ENCODE peak calls at places on chromosomes 6 and 20, in seven cellular contexts. R, D, C, O, F, K and N are unnamed samples.

GRCh38 chr20:58553841-58554240 is 38.6 kb upstream of the APCDD1L start:
- DNase-seq in R (no peak), D (no peak), C (no peak), O (no peak), F (peak), K (no peak), N (peak)

GRCh38 chr6:3456794-3457709 is at the start of gene SLC22A23:
- DNase-seq in R (peak), D (peak), C (peak), O (no peak), F (peak), K (peak), N (no peak)

GRCh38 chr6:140403020-140403419 is 1028.6 kb upstream of the CITED2 start:
- DNase-seq in R (no peak), D (no peak), C (no peak), O (no peak), F (no peak), K (no peak), N (no peak)

GRCh38 chr20:58647814-58648501 is 3.1 kb upstream of the STX16 start:
- DNase-seq in R (no peak), D (no peak), C (no peak), O (no peak), F (no peak), K (no peak), N (peak)

GRCh38 chr6:37679539-37680476 is 17.9 kb downstream of the MDGA1 start:
- DNase-seq in R (peak), D (no peak), C (no peak), O (no peak), F (no peak), K (no peak), N (no peak)

GRCh38 chr6:136656121-136656520 is 105.9 kb upstream of the MAP7 start:
- DNase-seq in R (no peak), D (no peak), C (no peak), O (no peak), F (no peak), K (no peak), N (no peak)

GRCh38 chr6:3496395-3496794 is 39.5 kb upstream of the SLC22A23 start:
- DNase-seq in R (no peak), D (no peak), C (no peak), O (no peak), F (no peak), K (no peak), N (no peak)

GRCh38 chr6:55445648-55446204 is 118.5 kb downstream of the GFRAL start:
- DNase-seq in R (peak), D (peak), C (peak), O (peak), F (no peak), K (no peak), N (peak)

GRCh38 chr6:29811377-29811776 is 16.2 kb upstream of the HLA-G start:
- DNase-seq in R (no peak), D (no peak), C (no peak), O (no peak), F (no peak), K (no peak), N (no peak)

GRCh38 chr20:46367234-46367633 is 39.2 kb downstream of the ELMO2 start:
- DNase-seq in R (no peak), D (no peak), C (no peak), O (no peak), F (no peak), K (no peak), N (no peak)

GRCh38 chr20:43459022-43459942 is 1.6 kb downstream of the SRSF6 start:
- DNase-seq in R (peak), D (peak), C (peak), O (peak), F (no peak), K (no peak), N (peak)

GRCh38 chr20:13276945-13277582 is 56.0 kb downstream of the ISM1 start:
- DNase-seq in R (peak), D (no peak), C (no peak), O (no peak), F (no peak), K (no peak), N (no peak)

GRCh38 chr20:51446656-51447055 is 95.9 kb downstream of the NFATC2 start:
- DNase-seq in R (peak), D (peak), C (no peak), O (peak), F (no peak), K (no peak), N (peak)

GRCh38 chr6:78629154-78629721 is 238.1 kb upstream of the IRAK1BP1 start:
- DNase-seq in R (peak), D (peak), C (no peak), O (peak), F (peak), K (no peak), N (peak)

GRCh38 chr6:153145591-153145990 is 14.5 kb upstream of the RGS17 start:
- DNase-seq in R (peak), D (no peak), C (no peak), O (no peak), F (peak), K (no peak), N (no peak)

GRCh38 chr20:20692587-20692986 is 19.9 kb downstream of the RALGAPA2 start:
- DNase-seq in R (no peak), D (no peak), C (no peak), O (no peak), F (no peak), K (no peak), N (no peak)

GRCh38 chr20:31819083-31819784 is at the start of gene MYLK2:
- DNase-seq in R (no peak), D (no peak), C (no peak), O (no peak), F (no peak), K (no peak), N (no peak)

GRCh38 chr6:43738877-43739641 is 31.0 kb upstream of the VEGFA start:
- DNase-seq in R (no peak), D (no peak), C (no peak), O (no peak), F (peak), K (no peak), N (no peak)

GRCh38 chr6:30847971-30848441 is 36.3 kb upstream of the DDR1 start:
- DNase-seq in R (peak), D (peak), C (no peak), O (no peak), F (peak), K (no peak), N (no peak)

GRCh38 chr6:29981211-29981812 is 39.0 kb downstream of the HLA-A start:
- DNase-seq in R (no peak), D (no peak), C (no peak), O (no peak), F (no peak), K (no peak), N (no peak)

GRCh38 chr6:13600036-13600435 is 15.1 kb upstream of the NOL7 start:
- DNase-seq in R (no peak), D (peak), C (no peak), O (peak), F (no peak), K (no peak), N (no peak)

GRCh38 chr6:22295145-22295544 is 1.7 kb downstream of the PRL start:
- DNase-seq in R (no peak), D (no peak), C (no peak), O (no peak), F (no peak), K (no peak), N (no peak)

GRCh38 chr6:37171141-37171969 is 1.4 kb downstream of the PIM1 start:
- DNase-seq in R (peak), D (peak), C (peak), O (peak), F (peak), K (no peak), N (peak)

GRCh38 chr6:53938810-53939209 is 144.0 kb downstream of the LRRC1 start:
- DNase-seq in R (no peak), D (no peak), C (no peak), O (no peak), F (no peak), K (no peak), N (peak)

GRCh38 chr6:133964052-133964451 is 11.0 kb downstream of the TBPL1 start:
- DNase-seq in R (no peak), D (peak), C (no peak), O (peak), F (no peak), K (no peak), N (peak)

GRCh38 chr20:49889943-49890650 is 25.2 kb downstream of the SPATA2 start:
- DNase-seq in R (no peak), D (no peak), C (no peak), O (no peak), F (no peak), K (no peak), N (no peak)

GRCh38 chr6:2641044-2641673 is 109.6 kb downstream of the MYLK4 start:
- DNase-seq in R (no peak), D (no peak), C (no peak), O (no peak), F (no peak), K (no peak), N (no peak)

GRCh38 chr6:76072562-76072961 is at the start of gene IMPG1:
- DNase-seq in R (no peak), D (no peak), C (no peak), O (no peak), F (no peak), K (no peak), N (no peak)

GRCh38 chr6:13924949-13925881 is at the start of gene RNF182:
- DNase-seq in R (peak), D (peak), C (peak), O (peak), F (no peak), K (no peak), N (no peak)

GRCh38 chr6:146041282-146041681 is 12.4 kb downstream of the GRM1 start:
- DNase-seq in R (peak), D (peak), C (no peak), O (peak), F (peak), K (peak), N (no peak)

GRCh38 chr6:144782634-144783033 is 497.5 kb downstream of the UTRN start:
- DNase-seq in R (no peak), D (no peak), C (no peak), O (no peak), F (no peak), K (no peak), N (no peak)

GRCh38 chr6:36970892-36971842 is 14.8 kb downstream of the MTCH1 start:
- DNase-seq in R (no peak), D (no peak), C (no peak), O (no peak), F (no peak), K (no peak), N (no peak)

GRCh38 chr6:107323133-107323785 is 136.1 kb downstream of the PDSS2 start:
- DNase-seq in R (no peak), D (no peak), C (no peak), O (no peak), F (no peak), K (no peak), N (peak)

GRCh38 chr6:53240763-53241162 is 92.1 kb upstream of the GCM1 start:
- DNase-seq in R (no peak), D (no peak), C (no peak), O (no peak), F (no peak), K (no peak), N (no peak)

GRCh38 chr20:42277203-42277602 is 659.0 kb upstream of the CHD6 start:
- DNase-seq in R (no peak), D (no peak), C (no peak), O (no peak), F (no peak), K (no peak), N (no peak)

GRCh38 chr20:4724459-4725262 is 3.0 kb downstream of the PRND start:
- DNase-seq in R (no peak), D (no peak), C (no peak), O (no peak), F (no peak), K (no peak), N (no peak)

GRCh38 chr6:19892250-19892649 is 55.1 kb downstream of the ID4 start:
- DNase-seq in R (peak), D (peak), C (no peak), O (no peak), F (no peak), K (no peak), N (no peak)

GRCh38 chr6:51855310-51856082 is 231.9 kb downstream of the PKHD1 start:
- DNase-seq in R (peak), D (peak), C (peak), O (peak), F (peak), K (peak), N (peak)

GRCh38 chr6:23980965-23981364 is 145.1 kb upstream of the NRSN1 start:
- DNase-seq in R (peak), D (no peak), C (no peak), O (no peak), F (no peak), K (no peak), N (no peak)
- H2BK120ac ChIP-seq in R (no peak), D (no peak), C (no peak), O (no peak), F (no peak), K (no peak), N (no peak)

DNA sequence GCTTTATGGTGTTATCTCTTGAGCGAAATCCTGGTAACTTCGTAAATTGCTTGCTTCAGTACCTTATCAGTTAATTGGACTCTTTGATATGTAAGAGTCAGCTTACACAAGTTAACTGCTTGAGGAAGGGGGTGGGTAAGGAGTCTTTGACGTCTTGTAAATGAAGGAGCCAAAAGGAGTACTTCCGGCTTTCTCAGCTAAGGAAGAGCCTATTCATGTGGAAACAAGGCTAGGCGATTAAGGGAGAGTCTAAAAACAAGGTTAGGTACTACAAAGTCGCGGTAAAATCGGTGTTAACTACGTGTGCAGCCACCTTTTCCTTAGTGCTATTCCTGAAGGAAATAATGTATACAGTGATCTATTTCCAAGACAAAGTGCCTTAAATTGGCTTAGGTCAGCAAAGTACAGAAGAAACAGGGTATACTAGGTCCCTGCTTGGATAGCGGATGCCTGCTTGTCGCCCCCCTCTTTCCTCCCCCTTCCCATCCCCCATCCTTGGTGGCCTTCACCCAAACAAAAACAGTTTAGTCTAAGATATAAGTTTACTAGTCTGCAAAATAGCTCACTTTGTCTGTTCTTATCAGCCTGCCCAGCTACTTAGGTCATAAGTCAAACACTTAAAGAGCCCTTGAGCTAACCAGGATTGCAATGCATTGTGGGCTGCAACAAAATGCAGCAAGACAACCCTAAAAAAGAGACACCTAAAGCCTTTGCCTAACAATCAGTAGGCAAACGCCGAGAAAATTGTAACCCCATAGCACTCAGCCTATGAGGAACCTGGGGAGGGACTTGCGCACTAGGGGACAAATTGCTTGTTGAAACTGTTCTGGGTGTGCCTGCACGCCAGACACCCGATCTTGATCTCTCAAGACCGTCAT is 147.3 kb downstream of the TRIM27 start:
- DNase-seq in R (peak), D (peak), C (no peak), O (no peak), F (peak), K (no peak), N (no peak)
- H2BK120ac ChIP-seq in R (no peak), D (no peak), C (no peak), O (no peak), F (no peak), K (no peak), N (no peak)

GRCh38 chr6:15929685-15930084 is 199.2 kb upstream of the MYLIP start:
- DNase-seq in R (no peak), D (no peak), C (no peak), O (no peak), F (no peak), K (no peak), N (no peak)

GRCh38 chr6:15924893-15925292 is 204.0 kb upstream of the MYLIP start:
- DNase-seq in R (no peak), D (no peak), C (no peak), O (no peak), F (no peak), K (no peak), N (no peak)

GRCh38 chr6:15922510-15923307 is 206.2 kb upstream of the MYLIP start:
- DNase-seq in R (no peak), D (peak), C (no peak), O (peak), F (no peak), K (no peak), N (no peak)

GRCh38 chr6:15926256-15926655 is 202.6 kb upstream of the MYLIP start:
- DNase-seq in R (no peak), D (no peak), C (no peak), O (no peak), F (no peak), K (no peak), N (no peak)

GRCh38 chr6:15927531-15928230 is 201.2 kb upstream of the MYLIP start:
- DNase-seq in R (no peak), D (peak), C (no peak), O (no peak), F (no peak), K (no peak), N (no peak)
- H2BK120ac ChIP-seq in R (no peak), D (no peak), C (no peak), O (no peak), F (no peak), K (no peak), N (no peak)

DNA sequence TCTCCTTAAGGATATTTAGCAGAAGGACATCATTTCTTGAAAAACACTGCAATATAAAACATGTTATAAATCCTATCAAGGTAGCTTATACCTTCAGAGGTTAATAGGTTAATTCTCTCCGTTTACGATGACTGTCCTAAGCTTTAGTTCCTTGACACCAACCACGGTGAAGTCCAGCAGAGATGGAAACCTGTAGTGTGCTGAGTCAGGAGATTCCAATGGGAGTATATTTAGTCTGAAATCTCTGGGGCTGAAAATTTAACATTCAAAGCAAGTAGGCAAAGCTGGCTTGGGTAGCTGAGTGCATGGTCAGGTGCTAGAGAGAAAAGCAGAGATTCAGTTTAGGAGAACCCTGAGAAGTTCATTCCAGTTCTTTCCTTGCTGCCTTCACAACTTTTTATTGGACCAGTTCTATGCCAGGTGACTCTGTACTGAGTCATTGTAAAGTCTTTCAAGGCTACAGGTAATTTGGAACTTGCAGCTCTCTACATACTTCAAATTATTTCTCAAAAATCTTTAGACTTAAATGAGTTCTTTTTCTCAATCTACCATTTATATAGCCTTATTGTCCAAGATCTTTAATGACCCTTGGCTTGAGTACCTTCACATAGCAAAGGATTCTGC is 1009.4 kb upstream of the FLRT3 start:
- DNase-seq in R (no peak), D (no peak), C (no peak), O (no peak), F (no peak), K (no peak), N (no peak)
- H2BK120ac ChIP-seq in R (no peak), D (no peak), C (no peak), O (no peak), F (no peak), K (no peak), N (no peak)

GRCh38 chr20:64107736-64108457 is 532 bp upstream of the NPBWR2 start:
- DNase-seq in R (no peak), D (no peak), C (no peak), O (no peak), F (no peak), K (no peak), N (no peak)
- H2BK120ac ChIP-seq in R (no peak), D (no peak), C (no peak), O (no peak), F (no peak), K (no peak), N (no peak)

GRCh38 chr6:156735751-156736150 is 41.4 kb upstream of the ARID1B start:
- DNase-seq in R (no peak), D (no peak), C (no peak), O (no peak), F (no peak), K (no peak), N (peak)
- H2BK120ac ChIP-seq in R (no peak), D (no peak), C (no peak), O (no peak), F (no peak), K (no peak), N (no peak)

GRCh38 chr6:39224523-39225182 is 4.6 kb downstream of the KCNK5 start:
- DNase-seq in R (no peak), D (no peak), C (no peak), O (no peak), F (no peak), K (no peak), N (no peak)
- H2BK120ac ChIP-seq in R (no peak), D (no peak), C (no peak), O (no peak), F (no peak), K (no peak), N (no peak)

DNA sequence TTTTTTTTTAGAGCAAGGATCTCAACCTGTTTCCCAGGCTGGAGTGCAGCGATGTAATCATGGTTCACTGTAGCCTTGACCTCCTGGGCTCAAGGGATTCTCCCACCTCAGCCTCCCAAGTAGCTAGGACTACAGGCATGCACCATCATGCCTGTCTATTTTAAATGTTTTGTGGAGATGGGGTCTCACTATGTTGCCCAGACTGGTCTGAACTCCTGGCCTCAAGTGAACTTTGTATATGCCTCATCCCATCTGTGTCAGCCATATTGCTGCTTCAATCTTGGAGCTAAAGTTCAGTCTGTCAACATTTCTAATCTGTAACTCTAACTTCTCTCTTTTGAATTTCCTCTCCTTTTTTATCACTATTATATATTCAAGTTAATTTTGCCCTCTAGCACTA is 54.3 kb downstream of the CD164 start:
- DNase-seq in R (no peak), D (no peak), C (no peak), O (no peak), F (no peak), K (no peak), N (no peak)
- H2BK120ac ChIP-seq in R (no peak), D (no peak), C (no peak), O (no peak), F (no peak), K (no peak), N (no peak)